ENCODE peak calls at places on chromosomes 12 and 14, in four cellular contexts. One of them, this sample, is unnamed. For H3K4me1, the result is how much of the 10 kb centered on the place peaks cover.

GRCh38 chr12:120497524-120498150 is 1.7 kb downstream of the DYNLL1 start:
- DNase-seq in stomach: no peak
- DNase-seq in right lobe of liver: no peak
- DNase-seq in uterus: no peak
- DNase-seq in this sample: no peak

GRCh38 chr14:64293976-64294671 is at the start of gene ESR2:
- DNase-seq in stomach: peak
- DNase-seq in right lobe of liver: no peak
- DNase-seq in uterus: peak
- DNase-seq in this sample: peak

GRCh38 chr14:59363545-59364226 is 101.5 kb downstream of the GPR135 start:
- DNase-seq in stomach: no peak
- DNase-seq in right lobe of liver: no peak
- DNase-seq in uterus: no peak
- DNase-seq in this sample: no peak

GRCh38 chr14:28571636-28572035 is 195.0 kb upstream of the FOXG1 start:
- DNase-seq in stomach: no peak
- DNase-seq in right lobe of liver: no peak
- DNase-seq in uterus: no peak
- DNase-seq in this sample: no peak

GRCh38 chr12:115037830-115038229 is 353.9 kb upstream of the TBX3 start:
- DNase-seq in stomach: no peak
- DNase-seq in right lobe of liver: peak
- DNase-seq in uterus: no peak
- DNase-seq in this sample: no peak

GRCh38 chr12:41277019-41277770 is 89.1 kb downstream of the PDZRN4 start:
- DNase-seq in stomach: no peak
- DNase-seq in right lobe of liver: no peak
- DNase-seq in uterus: no peak
- DNase-seq in this sample: no peak

GRCh38 chr12:89622115-89622514 is 86.5 kb downstream of the ATP2B1 start:
- DNase-seq in stomach: no peak
- DNase-seq in right lobe of liver: no peak
- DNase-seq in uterus: no peak
- DNase-seq in this sample: no peak

GRCh38 chr14:99322731-99323599 is 51.0 kb upstream of the BCL11B start:
- DNase-seq in stomach: no peak
- DNase-seq in right lobe of liver: no peak
- DNase-seq in uterus: no peak
- DNase-seq in this sample: no peak

GRCh38 chr12:46389130-46389616 is 16.6 kb upstream of the SLC38A2 start:
- DNase-seq in stomach: no peak
- DNase-seq in right lobe of liver: no peak
- DNase-seq in uterus: no peak
- DNase-seq in this sample: no peak

GRCh38 chr14:58947156-58947555 is 241.3 kb upstream of the DAAM1 start:
- DNase-seq in stomach: no peak
- DNase-seq in right lobe of liver: no peak
- DNase-seq in uterus: no peak
- DNase-seq in this sample: no peak

GRCh38 chr14:20614038-20614840 is 23.1 kb upstream of the RNASE12 start:
- DNase-seq in stomach: no peak
- DNase-seq in right lobe of liver: no peak
- DNase-seq in uterus: peak
- DNase-seq in this sample: peak

GRCh38 chr12:75553398-75553797 is 42.0 kb upstream of the KRR1 start:
- DNase-seq in stomach: no peak
- DNase-seq in right lobe of liver: no peak
- DNase-seq in uterus: no peak
- DNase-seq in this sample: no peak

GRCh38 chr12:116236148-116236731 is 41.3 kb downstream of the MED13L start:
- DNase-seq in stomach: peak
- DNase-seq in right lobe of liver: peak
- DNase-seq in uterus: peak
- DNase-seq in this sample: no peak

GRCh38 chr14:81313775-81314429 is 86.2 kb downstream of the STON2 start:
- DNase-seq in stomach: no peak
- DNase-seq in right lobe of liver: no peak
- DNase-seq in uterus: no peak
- DNase-seq in this sample: no peak

GRCh38 chr12:63093711-63094110 is 57.3 kb downstream of the AVPR1A start:
- DNase-seq in stomach: no peak
- DNase-seq in right lobe of liver: no peak
- DNase-seq in uterus: no peak
- DNase-seq in this sample: no peak

DNA sequence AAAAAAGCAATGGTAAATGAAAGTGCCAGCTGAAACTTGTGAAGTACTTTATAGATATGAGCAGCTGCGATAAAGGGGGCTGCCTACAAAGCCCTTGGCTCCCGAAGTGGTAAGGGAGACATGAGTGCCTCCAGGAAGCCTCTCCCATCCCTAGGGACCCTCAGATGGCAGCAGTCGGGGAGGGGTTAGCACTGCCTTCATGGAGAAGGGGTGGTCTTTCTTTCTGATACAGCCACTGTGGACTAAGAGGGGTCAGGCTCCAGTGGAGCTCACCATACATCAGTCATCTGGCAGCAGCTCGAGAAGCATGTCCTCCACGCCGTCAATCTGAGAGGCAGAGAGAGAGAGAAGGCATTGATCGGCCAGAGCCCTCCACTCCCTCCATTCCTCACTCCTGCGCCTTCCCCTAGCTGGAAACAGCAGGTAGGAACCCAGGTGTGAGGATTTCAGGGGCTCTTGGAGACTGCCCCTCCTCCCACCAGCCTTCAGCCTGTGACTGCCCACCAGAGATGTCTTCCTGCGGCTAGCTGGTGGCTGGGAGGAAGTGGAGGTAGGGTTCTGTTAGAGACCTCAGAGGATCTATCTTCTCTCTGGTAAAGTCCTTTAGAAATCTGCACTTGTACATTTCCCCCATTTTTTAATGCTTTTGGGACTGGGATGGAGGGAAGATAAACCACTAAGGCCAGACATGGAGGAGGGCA is 2.3 kb downstream of the TCL1A start:
- DNase-seq in stomach: no peak
- DNase-seq in right lobe of liver: no peak
- DNase-seq in uterus: no peak
- DNase-seq in this sample: no peak
- TF ChIP-seq POLR2A in stomach: no peak
- TF ChIP-seq POLR2A in right lobe of liver: no peak
- TF ChIP-seq POLR2A in uterus: no peak
- TF ChIP-seq POLR2A in this sample: no peak

DNA sequence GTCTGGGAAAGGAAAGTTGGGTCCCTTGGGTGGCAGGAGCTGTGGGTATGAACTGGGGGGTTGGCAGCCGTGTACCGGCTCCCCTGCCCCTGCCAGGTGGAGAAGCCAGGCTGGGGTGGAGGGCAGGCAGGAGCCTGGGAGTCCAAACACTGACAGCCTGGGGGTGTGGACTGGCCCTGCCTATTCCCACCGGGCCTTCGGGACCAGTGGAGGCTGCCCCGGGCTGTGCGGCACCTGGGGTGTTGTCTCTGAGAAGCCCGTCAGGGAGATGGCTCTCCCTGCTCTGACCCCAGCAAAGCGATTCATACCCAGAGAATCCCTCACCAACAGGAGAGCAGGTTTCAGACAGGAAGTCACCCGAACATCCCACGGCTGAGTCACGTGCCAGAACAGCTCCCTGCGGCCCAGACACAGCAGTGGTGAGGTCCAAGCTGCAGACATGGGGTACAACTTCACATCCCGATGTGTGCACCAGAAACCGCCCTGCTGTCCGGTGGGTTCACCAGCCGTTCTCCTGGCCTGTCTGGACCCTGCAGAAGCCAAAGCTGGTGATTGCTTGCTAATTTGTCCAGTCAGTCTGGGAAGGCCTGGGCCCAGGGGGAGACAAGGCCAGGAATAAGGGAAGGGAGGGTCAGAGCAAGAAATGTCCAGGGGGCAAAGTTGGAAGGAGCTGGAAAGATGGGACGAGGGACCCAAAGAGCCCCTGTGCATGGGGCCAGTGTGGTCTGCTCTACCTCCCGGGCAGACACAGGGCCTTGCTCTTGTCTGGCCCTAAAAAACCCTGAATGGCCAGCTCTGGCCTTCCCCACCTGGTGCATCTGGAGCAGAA is 2.1 kb upstream of the GPR132 start:
- DNase-seq in stomach: no peak
- DNase-seq in right lobe of liver: peak
- DNase-seq in uterus: no peak
- DNase-seq in this sample: no peak
- H3K4me1 ChIP-seq in stomach: under half
- H3K4me1 ChIP-seq in right lobe of liver: under half
- H3K4me1 ChIP-seq in uterus: under half
- H3K4me1 ChIP-seq in this sample: under half

DNA sequence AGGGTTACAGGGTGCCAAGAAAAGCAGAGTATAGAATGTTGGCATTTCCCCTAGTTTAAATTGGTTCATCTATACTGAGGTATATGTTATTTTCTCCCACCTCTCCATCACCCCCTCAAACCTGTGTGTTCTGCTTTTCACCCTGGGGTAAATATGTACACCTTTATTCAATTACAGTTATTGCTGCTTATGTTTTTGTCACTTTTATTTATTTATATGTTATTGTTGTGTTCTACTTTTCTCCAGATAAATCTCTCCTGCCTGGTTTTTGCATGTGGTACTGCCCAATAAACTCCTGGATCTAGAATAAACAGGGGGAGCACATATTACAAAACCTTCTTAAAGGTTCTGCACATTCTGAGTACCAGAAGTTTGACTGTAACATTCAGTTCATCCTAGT is 122.1 kb upstream of the NPAS3 start:
- DNase-seq in stomach: no peak
- DNase-seq in right lobe of liver: no peak
- DNase-seq in uterus: no peak
- DNase-seq in this sample: no peak
- TF ChIP-seq POLR2A in stomach: no peak
- TF ChIP-seq POLR2A in right lobe of liver: no peak
- TF ChIP-seq POLR2A in uterus: no peak
- TF ChIP-seq POLR2A in this sample: no peak

GRCh38 chr12:131817241-131817640 is 11.0 kb upstream of the MMP17 start:
- DNase-seq in stomach: no peak
- DNase-seq in right lobe of liver: no peak
- DNase-seq in uterus: no peak
- DNase-seq in this sample: no peak
- H3K4me1 ChIP-seq in stomach: under half
- H3K4me1 ChIP-seq in right lobe of liver: under half
- H3K4me1 ChIP-seq in uterus: under half
- H3K4me1 ChIP-seq in this sample: under half

GRCh38 chr12:102119674-102120563 is at the start of the genes NUP37 and PARPBP:
- DNase-seq in stomach: peak
- DNase-seq in right lobe of liver: peak
- DNase-seq in uterus: peak
- DNase-seq in this sample: peak
- TF ChIP-seq POLR2A in stomach: no peak
- TF ChIP-seq POLR2A in right lobe of liver: peak
- TF ChIP-seq POLR2A in uterus: peak
- TF ChIP-seq POLR2A in this sample: peak

GRCh38 chr14:93034671-93034994 is 81.1 kb downstream of the ITPK1 start:
- DNase-seq in stomach: no peak
- DNase-seq in right lobe of liver: no peak
- DNase-seq in uterus: no peak
- DNase-seq in this sample: no peak

GRCh38 chr14:93037354-93037753 is 78.4 kb downstream of the ITPK1 start:
- DNase-seq in stomach: no peak
- DNase-seq in right lobe of liver: no peak
- DNase-seq in uterus: no peak
- DNase-seq in this sample: no peak

GRCh38 chr14:93035585-93035916 is 80.2 kb downstream of the ITPK1 start:
- DNase-seq in stomach: no peak
- DNase-seq in right lobe of liver: no peak
- DNase-seq in uterus: no peak
- DNase-seq in this sample: no peak

GRCh38 chr14:93036652-93037341 is 78.9 kb downstream of the ITPK1 start:
- DNase-seq in stomach: no peak
- DNase-seq in right lobe of liver: no peak
- DNase-seq in uterus: no peak
- DNase-seq in this sample: no peak

GRCh38 chr14:93035917-93036651 is 79.6 kb downstream of the ITPK1 start:
- DNase-seq in stomach: no peak
- DNase-seq in right lobe of liver: no peak
- DNase-seq in uterus: peak
- DNase-seq in this sample: peak
- H3K4me1 ChIP-seq in stomach: half or more
- H3K4me1 ChIP-seq in right lobe of liver: under half
- H3K4me1 ChIP-seq in uterus: under half
- H3K4me1 ChIP-seq in this sample: under half

DNA sequence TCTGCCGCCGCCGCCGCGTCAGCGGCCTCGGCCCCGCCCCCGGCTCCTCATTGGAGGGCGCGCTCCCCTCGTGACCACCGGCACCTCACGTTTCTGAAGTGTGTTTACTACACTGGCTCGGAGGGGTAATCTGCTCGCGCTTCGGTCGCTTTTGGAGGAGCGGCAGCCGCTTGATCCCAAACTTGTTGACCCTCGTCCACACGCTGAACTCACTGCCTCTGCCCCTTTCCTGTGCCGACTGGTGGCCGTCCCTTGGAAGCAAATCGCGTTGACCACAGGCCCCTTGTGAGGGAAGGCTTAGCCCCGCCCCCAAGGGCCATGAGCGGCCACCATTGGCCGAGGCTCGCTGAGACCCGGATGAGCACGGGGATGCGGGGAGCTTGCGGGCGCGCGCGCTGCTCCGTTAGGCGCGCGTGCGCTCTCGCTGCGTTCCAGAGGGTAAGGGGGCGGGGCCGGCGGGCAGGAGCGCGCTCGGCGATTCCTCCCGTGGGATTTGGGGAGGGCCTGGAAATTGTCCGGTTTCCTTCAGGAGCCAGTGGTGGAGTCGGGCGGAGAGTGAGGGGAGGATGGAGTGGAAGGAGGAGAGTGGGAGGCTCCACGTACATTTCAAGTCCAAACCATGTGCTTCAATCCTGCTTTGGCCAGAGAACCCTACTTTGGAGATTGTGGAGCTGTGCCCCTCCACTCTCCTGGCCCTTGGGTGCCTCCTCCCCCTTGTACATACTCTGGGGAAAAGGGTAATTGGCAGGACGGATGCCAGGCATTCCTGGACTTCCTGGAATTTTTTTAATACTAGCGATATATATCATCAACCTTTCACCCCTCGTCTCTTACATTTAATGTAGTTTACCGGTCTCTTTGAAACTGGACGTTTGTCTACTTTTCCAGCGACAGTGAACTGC is at the start of gene CRY1:
- DNase-seq in stomach: peak
- DNase-seq in right lobe of liver: peak
- DNase-seq in uterus: peak
- DNase-seq in this sample: peak
- TF ChIP-seq POLR2A in stomach: no peak
- TF ChIP-seq POLR2A in right lobe of liver: no peak
- TF ChIP-seq POLR2A in uterus: no peak
- TF ChIP-seq POLR2A in this sample: no peak

GRCh38 chr12:57752668-57753000 is 524 bp upstream of the CDK4 start:
- DNase-seq in stomach: no peak
- DNase-seq in right lobe of liver: no peak
- DNase-seq in uterus: no peak
- DNase-seq in this sample: no peak
- H3K4me1 ChIP-seq in stomach: half or more
- H3K4me1 ChIP-seq in right lobe of liver: under half
- H3K4me1 ChIP-seq in uterus: under half
- H3K4me1 ChIP-seq in this sample: under half